ENCODE peak calls at places on chromosomes 7 and 10, in six cellular contexts. K is RWPE2, H is foreskin fibroblast, G is GM20000, Q is HuH-7.5, P is hypothalamus. M is an unnamed sample.

GRCh38 chr7:47285860-47286491 is 295.9 kb downstream of the TNS3 start:
- DNase-seq in K (no peak), H (peak), G (no peak), Q (no peak), P (no peak), M (no peak)

GRCh38 chr10:131850490-131850880 is 50.3 kb upstream of the PPP2R2D start:
- DNase-seq in K (no peak), H (no peak), G (no peak), Q (no peak), P (no peak), M (no peak)

GRCh38 chr10:87775766-87776165 is 42.3 kb downstream of the ATAD1 start:
- DNase-seq in K (no peak), H (peak), G (no peak), Q (no peak), P (no peak), M (no peak)

GRCh38 chr10:79241990-79242619 is 105.2 kb upstream of the PPIF start:
- DNase-seq in K (no peak), H (peak), G (peak), Q (no peak), P (no peak), M (peak)

GRCh38 chr7:12729112-12729511 is 41.7 kb downstream of the ARL4A start:
- DNase-seq in K (no peak), H (peak), G (no peak), Q (no peak), P (peak), M (no peak)

GRCh38 chr10:131735577-131735976 is 165.2 kb upstream of the PPP2R2D start:
- DNase-seq in K (no peak), H (no peak), G (no peak), Q (no peak), P (no peak), M (no peak)

GRCh38 chr10:62016477-62017140 is 115.1 kb downstream of the ARID5B start:
- DNase-seq in K (no peak), H (no peak), G (no peak), Q (no peak), P (no peak), M (no peak)

GRCh38 chr10:38038107-38038931 is 27.8 kb downstream of the ZNF33A start:
- DNase-seq in K (no peak), H (no peak), G (peak), Q (no peak), P (no peak), M (no peak)

GRCh38 chr7:115328018-115328417 is 406.1 kb downstream of the MDFIC start:
- DNase-seq in K (no peak), H (peak), G (no peak), Q (no peak), P (no peak), M (no peak)

GRCh38 chr10:121262774-121263406 is 335.4 kb downstream of the FGFR2 start:
- DNase-seq in K (no peak), H (no peak), G (no peak), Q (no peak), P (no peak), M (no peak)

GRCh38 chr7:74343281-74344127 is 54.3 kb downstream of the CLIP2 start:
- DNase-seq in K (no peak), H (peak), G (no peak), Q (no peak), P (no peak), M (no peak)

GRCh38 chr7:128197586-128197985 is 43.5 kb upstream of the LEP start:
- DNase-seq in K (no peak), H (peak), G (no peak), Q (no peak), P (no peak), M (no peak)

GRCh38 chr7:134920026-134920758 is 66.1 kb upstream of the AGBL3 start:
- DNase-seq in K (no peak), H (peak), G (no peak), Q (no peak), P (no peak), M (no peak)

GRCh38 chr10:15300145-15300544 is 70.9 kb downstream of the FAM171A1 start:
- DNase-seq in K (no peak), H (no peak), G (no peak), Q (no peak), P (no peak), M (no peak)

GRCh38 chr10:101694056-101694673 is 805 bp downstream of the FBXW4 start:
- DNase-seq in K (peak), H (peak), G (peak), Q (peak), P (peak), M (peak)